ENCODE peak calls at places on chromosome 18, in nine cellular contexts. K is body of pancreas, L is ovary, B is endothelial cell of umbilical vein, W is HCT116, C is A549, S is IMR-90, G is tibial nerve, E is heart left ventricle. Q is an unnamed sample.

GRCh38 chr18:48571619-48572384 is 33.0 kb downstream of the CTIF start:
- DNase-seq in K (no peak), L (no peak), B (no peak), W (no peak), C (no peak), S (no peak), G (no peak), E (peak; percentile 1), Q (no peak)

GRCh38 chr18:46917108-46917807 is at the start of the genes KATNAL2 and PIAS2:
- DNase-seq in K (peak; percentile 80), L (peak; percentile 86), B (peak; percentile 85), W (peak; percentile 21), C (peak; percentile 68), S (peak; percentile 58), G (peak; percentile 51), E (peak; percentile 83), Q (peak; percentile 81)

GRCh38 chr18:34611904-34612303 is 98.2 kb upstream of the DTNA start:
- DNase-seq in K (no peak), L (no peak), B (no peak), W (no peak), C (no peak), S (no peak), G (no peak), E (peak; percentile 50), Q (no peak)

GRCh38 chr18:69968073-69968472 is 20.4 kb upstream of the CD226 start:
- DNase-seq in K (no peak), L (no peak), B (no peak), W (no peak), C (no peak), S (no peak), G (no peak), E (no peak), Q (no peak)

GRCh38 chr18:8936646-8937045 is 165.9 kb upstream of the NDUFV2 start:
- DNase-seq in K (no peak), L (no peak), B (no peak), W (no peak), C (no peak), S (no peak), G (no peak), E (no peak), Q (no peak)

GRCh38 chr18:61851279-61851678 is 41.5 kb downstream of the RNF152 start:
- DNase-seq in K (no peak), L (no peak), B (no peak), W (no peak), C (no peak), S (no peak), G (no peak), E (no peak), Q (no peak)

GRCh38 chr18:21739604-21740473 is 753 bp upstream of the MIB1 start:
- DNase-seq in K (no peak), L (peak; percentile 56), B (peak; percentile 76), W (no peak), C (no peak), S (no peak), G (no peak), E (no peak), Q (peak; percentile 14)

GRCh38 chr18:43772907-43773306 is 495.6 kb upstream of the SYT4 start:
- DNase-seq in K (no peak), L (no peak), B (no peak), W (no peak), C (no peak), S (no peak), G (no peak), E (peak; percentile 77), Q (no peak)

GRCh38 chr18:2089416-2089815 is 481.9 kb downstream of the METTL4 start:
- DNase-seq in K (no peak), L (no peak), B (no peak), W (no peak), C (no peak), S (no peak), G (no peak), E (no peak), Q (no peak)

GRCh38 chr18:79401494-79402208 is 5.9 kb downstream of the NFATC1 start:
- DNase-seq in K (no peak), L (peak; percentile 53), B (no peak), W (no peak), C (no peak), S (no peak), G (no peak), E (peak; percentile 22), Q (no peak)
- H3K4me3 ChIP-seq in K (no peak overlapping the region), L (no peak overlapping the region), B (no peak overlapping the region), W (no peak overlapping the region), C (no peak overlapping the region), S (no peak overlapping the region), G (no peak overlapping the region), E (no peak overlapping the region), Q (no peak overlapping the region)

DNA sequence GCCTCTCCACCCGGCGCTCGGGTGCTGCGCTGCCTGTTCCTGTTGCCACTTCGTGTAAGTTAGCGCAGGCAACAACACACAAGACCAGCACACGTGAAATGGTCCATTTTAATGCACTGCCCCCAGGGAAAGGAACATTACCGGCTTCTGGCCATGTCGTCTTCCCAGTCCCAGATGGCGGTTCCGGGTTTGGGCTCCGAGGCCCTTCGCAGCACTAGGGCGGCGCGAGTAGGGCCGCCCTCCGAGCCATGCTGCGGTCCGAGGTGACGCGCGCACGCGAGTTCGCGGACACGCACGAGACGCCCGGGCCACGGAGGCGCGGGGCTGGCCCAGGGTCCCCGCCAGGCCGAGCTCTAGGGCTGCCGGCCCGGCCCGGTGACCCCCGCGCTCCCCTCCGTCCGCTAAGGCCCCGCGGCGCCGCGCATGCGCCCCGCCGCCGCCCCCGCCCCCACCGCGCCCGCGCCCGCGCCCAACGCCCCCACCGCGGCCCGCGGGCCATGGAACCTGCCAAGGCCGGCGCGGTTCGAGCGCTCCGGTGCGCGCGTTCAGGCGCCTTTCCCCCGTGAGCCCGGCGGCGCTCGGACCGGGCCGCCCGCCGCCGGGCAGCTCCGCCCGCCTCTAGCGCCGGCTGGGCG is 365 bp upstream of the ZNF236 start:
- DNase-seq in K (peak; percentile 64), L (peak; percentile 80), B (peak; percentile 69), W (no peak), C (peak; percentile 44), S (peak; percentile 35), G (peak; percentile 28), E (peak; percentile 65), Q (peak; percentile 56)
- TF ChIP-seq POLR2A in K (peak; percentile 43), L (peak; percentile 55), B (no peak), W (peak; percentile 37), C (peak; percentile 69), S (no peak), G (peak; percentile 11), E (no peak), Q (peak; percentile 53)

GRCh38 chr18:77066101-77066500 is 66.5 kb downstream of the MBP start:
- DNase-seq in K (no peak), L (no peak), B (no peak), W (no peak), C (no peak), S (no peak), G (no peak), E (no peak), Q (no peak)
- H3K27ac ChIP-seq in K (peak overlapping the region; percentile 71), L (no peak overlapping the region), B (no peak overlapping the region), W (peak overlapping the region; percentile 67), C (peak overlapping the region; percentile 92), S (peak overlapping the region; percentile 46), G (peak overlapping the region; percentile 79), E (no peak overlapping the region), Q (no peak overlapping the region)

DNA sequence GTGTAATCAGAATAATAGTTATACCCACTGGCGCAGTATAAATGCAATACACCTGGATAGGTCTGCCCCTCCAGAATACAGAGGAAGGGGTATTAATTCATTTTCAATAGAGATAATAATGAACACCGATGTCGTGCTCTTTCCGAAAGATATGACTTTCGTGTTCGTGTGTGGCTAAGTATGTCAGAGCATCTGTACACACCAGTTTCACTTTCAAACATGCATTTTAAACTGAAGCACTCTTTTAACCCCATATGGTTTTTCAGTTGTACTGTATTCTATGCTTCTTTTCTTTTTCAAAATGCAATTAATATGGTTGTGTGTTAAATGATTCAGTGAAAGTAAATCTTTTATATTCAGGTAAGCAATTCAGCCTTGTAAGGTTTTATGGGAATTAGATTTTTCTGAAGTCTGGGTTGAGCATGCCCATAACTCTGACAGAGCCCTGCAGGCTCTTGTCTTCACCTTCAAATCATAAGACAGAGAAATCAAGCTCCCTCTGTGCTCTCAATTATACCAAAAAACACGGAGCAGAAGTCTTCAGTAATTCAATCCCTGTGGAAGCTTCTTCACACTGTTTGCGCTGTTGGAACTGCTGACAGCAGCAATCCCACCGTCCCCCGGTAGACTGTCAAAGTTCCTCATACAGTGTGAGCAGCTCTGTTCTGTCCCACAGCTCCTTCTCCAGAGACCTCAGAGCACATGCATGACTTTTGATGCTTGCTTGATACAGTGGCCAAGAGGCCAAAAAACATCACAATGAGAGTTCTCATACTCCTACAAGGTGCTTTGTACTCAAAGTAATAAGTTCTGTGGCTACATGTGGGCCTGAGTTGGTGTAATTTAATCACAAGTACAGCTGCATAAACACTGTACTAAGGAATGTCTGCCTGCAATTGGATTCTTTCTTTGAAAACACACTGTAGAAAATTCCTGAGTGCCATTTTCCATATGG is 186.9 kb downstream of the ZNF521 start:
- DNase-seq in K (peak; percentile 8), L (no peak), B (peak; percentile 63), W (no peak), C (no peak), S (peak; percentile 84), G (no peak), E (peak; percentile 33), Q (no peak)
- H3K4me3 ChIP-seq in K (no peak overlapping the region), L (peak overlapping the region; percentile 29), B (peak overlapping the region; percentile 44), W (no peak overlapping the region), C (no peak overlapping the region), S (peak overlapping the region; percentile 29), G (peak overlapping the region; percentile 39), E (peak overlapping the region; percentile 51), Q (no peak overlapping the region)

GRCh38 chr18:58221060-58221725 is 177.2 kb downstream of the NEDD4L start:
- DNase-seq in K (peak; percentile 69), L (no peak), B (no peak), W (peak; percentile 90), C (peak; percentile 86), S (peak; percentile 53), G (no peak), E (no peak), Q (no peak)
- TF ChIP-seq POLR2A in K (peak; percentile 44), L (no peak), B (no peak), W (peak; percentile 36), C (no peak), S (no peak), G (no peak), E (no peak), Q (no peak)

DNA sequence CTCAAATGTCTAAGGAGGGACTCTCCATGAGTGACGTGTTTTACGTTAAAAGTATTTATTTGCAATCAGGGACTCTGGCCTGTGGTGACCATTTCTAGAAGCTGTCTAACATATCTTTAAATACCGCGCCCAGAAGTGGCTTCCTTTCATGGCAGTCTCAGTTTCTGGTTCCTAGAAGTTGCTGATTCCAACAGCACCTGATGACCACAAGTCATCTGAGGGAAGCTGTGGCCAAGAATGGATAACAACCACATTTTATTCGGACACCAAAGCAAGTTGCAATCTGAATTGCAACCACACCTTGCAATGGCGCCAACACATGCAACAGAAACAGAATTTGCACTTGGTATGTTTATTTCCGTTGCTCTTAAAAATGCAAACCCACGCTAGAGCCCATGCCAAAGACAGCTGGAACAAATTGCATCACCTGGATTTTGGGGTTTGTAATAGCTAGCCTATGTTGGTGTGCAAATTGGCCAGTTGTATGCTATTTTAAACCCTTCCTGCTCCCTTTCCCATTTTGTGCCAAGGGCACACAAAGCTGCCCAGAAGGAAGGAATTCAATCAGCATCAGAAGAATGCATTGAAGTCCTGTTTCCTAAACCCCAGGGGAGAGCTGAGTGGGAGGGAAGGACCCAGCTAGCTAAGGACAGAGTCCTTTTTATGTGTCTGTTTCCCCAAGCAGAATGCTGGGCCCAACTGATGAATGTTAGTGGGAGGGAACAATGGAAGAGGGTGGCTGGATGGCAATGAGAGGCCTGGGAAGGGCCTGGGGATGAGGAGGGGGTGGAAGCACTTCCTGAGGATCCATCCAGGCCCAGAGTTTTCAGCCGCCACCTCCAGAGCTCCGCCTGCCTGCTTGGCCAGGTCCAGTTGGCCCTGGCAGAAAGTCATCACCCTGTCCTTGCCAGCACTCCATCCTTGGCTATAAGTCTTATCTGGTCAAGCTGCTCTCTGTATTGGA is 32.9 kb downstream of the MEX3C start:
- DNase-seq in K (no peak), L (no peak), B (no peak), W (no peak), C (no peak), S (no peak), G (no peak), E (no peak), Q (no peak)
- H3K27ac ChIP-seq in K (no peak overlapping the region), L (no peak overlapping the region), B (no peak overlapping the region), W (no peak overlapping the region), C (no peak overlapping the region), S (no peak overlapping the region), G (no peak overlapping the region), E (no peak overlapping the region), Q (no peak overlapping the region)

Q was measured in thyroid gland.